ENCODE peak calls at places on chromosome 11, in eight cellular contexts. O is A549; X is transverse colon; N is pancreas; P is thoracic aorta; Y is GM23338; C is stomach; T is CD8-positive, alpha-beta T cell. E is an unnamed sample.

GRCh38 chr11:66579017-66579606 is 10.7 kb upstream of the CTSF start:
- DNase-seq in Y (peak; percentile 85), C (peak; percentile 84), N (peak; percentile 63), P (peak; percentile 46), O (peak; percentile 62), X (peak; percentile 81), T (peak; percentile 80), E (peak; percentile 81)

GRCh38 chr11:87871071-87871470 is 304.2 kb downstream of the RAB38 start:
- DNase-seq in C (no peak), N (no peak), X (no peak), P (no peak), O (no peak), T (no peak), Y (no peak), E (no peak)

GRCh38 chr11:44990665-44991064 is 40.0 kb upstream of the TP53I11 start:
- DNase-seq in P (no peak), T (no peak), Y (no peak), N (no peak), O (no peak), C (no peak), X (no peak), E (no peak)

GRCh38 chr11:119896387-119897045 is 167.5 kb upstream of the NECTIN1 start:
- DNase-seq in C (no peak), N (no peak), X (no peak), P (no peak), T (no peak), Y (no peak), O (no peak), E (no peak)

GRCh38 chr11:62398011-62398994 is 20.5 kb upstream of the SCGB1A1 start:
- DNase-seq in T (no peak), C (no peak), O (peak; percentile 67), P (no peak), X (no peak), N (no peak), Y (no peak), E (no peak)

GRCh38 chr11:1104411-1105182 is 29.9 kb downstream of the MUC2 start:
- DNase-seq in P (no peak), X (no peak), N (no peak), O (no peak), Y (no peak), C (no peak), T (no peak), E (no peak)

GRCh38 chr11:116207349-116207748 is 565.4 kb downstream of the BUD13 start:
- DNase-seq in X (no peak), O (no peak), P (no peak), N (no peak), C (no peak), T (no peak), Y (no peak), E (no peak)

GRCh38 chr11:36509265-36509664 is 807 bp downstream of the TRAF6 start:
- DNase-seq in X (no peak), O (no peak), C (no peak), N (peak; percentile 45), P (no peak), T (peak; percentile 16), Y (peak; percentile 35), E (no peak)

DNA sequence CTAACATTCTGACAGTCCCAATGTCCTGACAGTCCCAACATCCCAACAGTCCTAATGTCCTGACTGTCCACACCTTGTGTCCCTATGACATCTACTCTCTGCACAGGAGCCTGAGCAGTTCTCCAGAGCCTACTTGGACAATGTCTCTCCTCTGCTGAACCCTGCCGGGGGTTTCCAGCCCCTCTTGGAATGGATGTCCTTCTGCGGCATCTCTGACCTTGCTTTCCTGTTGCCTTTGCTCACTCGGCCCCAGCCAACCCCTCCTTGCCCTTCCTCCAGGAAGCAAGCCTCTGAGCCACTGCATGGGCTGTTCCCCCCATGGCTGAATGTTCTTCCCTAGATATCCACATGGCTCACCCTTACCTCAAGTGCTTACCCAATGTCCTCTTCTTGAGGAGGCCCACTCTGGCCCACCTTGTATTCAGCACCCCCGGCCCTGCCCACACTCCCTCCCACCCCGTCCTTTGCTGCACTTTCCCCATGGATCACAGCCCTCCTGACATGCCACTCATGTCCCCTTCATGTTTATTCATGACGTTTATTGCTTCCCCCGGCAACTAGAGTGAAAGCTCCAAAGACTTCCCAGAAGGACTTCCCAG is 59.5 kb downstream of the DHCR7 start:
- DNase-seq in P (no peak), T (no peak), Y (no peak), X (no peak), O (no peak), C (no peak), N (no peak), E (no peak)
- H3K4me3 ChIP-seq in P (no peak overlapping the region), T (no peak overlapping the region), Y (no peak overlapping the region), X (no peak overlapping the region), O (no peak overlapping the region), C (no peak overlapping the region), N (no peak overlapping the region), E (no peak overlapping the region)

DNA sequence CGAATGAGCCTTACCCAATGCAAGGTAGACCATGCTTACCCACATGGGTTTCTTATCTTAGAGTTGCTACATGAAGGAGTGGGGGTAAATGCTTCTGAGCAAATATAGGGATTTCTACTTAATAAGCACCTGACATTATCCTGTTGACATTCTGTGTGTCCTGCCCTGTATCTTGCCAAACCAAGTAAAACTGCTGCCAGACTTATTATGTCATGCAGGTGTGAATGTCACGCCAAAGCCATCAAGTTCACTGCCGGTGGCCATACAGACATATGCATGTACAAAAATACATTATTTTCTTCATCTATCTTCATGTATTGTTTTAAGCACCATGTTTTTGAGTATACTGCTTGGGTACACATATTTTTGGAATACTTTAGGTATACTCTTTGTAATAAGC is 70.2 kb downstream of the NOX4 start:
- DNase-seq in Y (no peak), N (no peak), O (no peak), C (no peak), P (no peak), T (no peak), X (no peak), E (no peak)
- TF ChIP-seq CTCF in Y (no peak), N (no peak), O (no peak), C (no peak), P (no peak), T (no peak), X (no peak), E (no peak)

GRCh38 chr11:122175316-122175715 is 59.3 kb upstream of the BLID start:
- DNase-seq in T (no peak), C (no peak), N (no peak), X (no peak), O (no peak), P (no peak), Y (no peak), E (no peak)
- H3K27ac ChIP-seq in T (no peak overlapping the region), C (no peak overlapping the region), N (no peak overlapping the region), X (no peak overlapping the region), O (peak overlapping the region; percentile 31), P (peak overlapping the region; percentile 21), Y (no peak overlapping the region), E (peak overlapping the region; percentile 83)

GRCh38 chr11:121444508-121444907 is 7.6 kb upstream of the SORL1 start:
- DNase-seq in C (no peak), T (no peak), X (no peak), O (no peak), Y (no peak), P (no peak), N (no peak), E (no peak)
- H3K4me3 ChIP-seq in C (no peak overlapping the region), T (no peak overlapping the region), X (no peak overlapping the region), O (no peak overlapping the region), Y (no peak overlapping the region), P (no peak overlapping the region), N (no peak overlapping the region), E (no peak overlapping the region)

E was measured in dorsolateral prefrontal cortex.